ENCODE peak calls at places on chromosomes 2 and 18, in eight cellular contexts. J, S, E, A, G, L, X and B are unnamed samples.
A peak's percentile ranks its signal among the peaks of the same experiment; 100 is the strongest.

GRCh38 chr2:179266271-179266670 is 1.6 kb upstream of the SESTD1 start:
- DNase-seq in J (no peak), S (no peak), E (no peak), A (no peak), G (no peak), L (no peak), X (no peak), B (no peak)

GRCh38 chr2:176931588-176932563 is 280.7 kb upstream of the HNRNPA3 start:
- DNase-seq in J (peak; percentile 97), S (peak; percentile 41), E (peak; percentile 31), A (no peak), G (peak; percentile 27), L (no peak), X (no peak), B (peak; percentile 89)

GRCh38 chr2:239947361-239948045 is 77.6 kb downstream of the NDUFA10 start:
- DNase-seq in J (no peak), S (no peak), E (no peak), A (no peak), G (no peak), L (no peak), X (no peak), B (no peak)

GRCh38 chr18:48249841-48250240 is 159.3 kb downstream of the ZBTB7C start:
- DNase-seq in J (no peak), S (no peak), E (no peak), A (no peak), G (no peak), L (no peak), X (no peak), B (no peak)

GRCh38 chr2:3659447-3660432 is 1.7 kb downstream of the ALLC start:
- DNase-seq in J (no peak), S (no peak), E (peak; percentile 36), A (peak; percentile 47), G (no peak), L (no peak), X (no peak), B (no peak)

GRCh38 chr2:9021563-9022211 is 18.2 kb upstream of the MBOAT2 start:
- DNase-seq in J (no peak), S (no peak), E (no peak), A (no peak), G (no peak), L (no peak), X (no peak), B (no peak)

GRCh38 chr2:84749442-84749841 is 131.4 kb downstream of the TRABD2A start:
- DNase-seq in J (no peak), S (no peak), E (no peak), A (no peak), G (no peak), L (no peak), X (no peak), B (no peak)

GRCh38 chr18:323253-323622 is 55.4 kb upstream of the THOC1 start:
- DNase-seq in J (no peak), S (no peak), E (no peak), A (peak; percentile 87), G (peak; percentile 62), L (no peak), X (no peak), B (no peak)

GRCh38 chr2:168500516-168500915 is 44.4 kb downstream of the CERS6 start:
- DNase-seq in J (no peak), S (no peak), E (no peak), A (no peak), G (no peak), L (no peak), X (no peak), B (no peak)

GRCh38 chr2:134231965-134232340 is 21.9 kb upstream of the MGAT5 start:
- DNase-seq in J (no peak), S (no peak), E (no peak), A (no peak), G (no peak), L (no peak), X (no peak), B (no peak)

GRCh38 chr18:9743200-9744016 is 35.3 kb downstream of the RAB31 start:
- DNase-seq in J (no peak), S (peak; percentile 96), E (peak; percentile 92), A (peak; percentile 54), G (peak; percentile 87), L (peak; percentile 32), X (peak; percentile 49), B (no peak)

GRCh38 chr2:9336534-9337354 is 86.6 kb downstream of the ITGB1BP1 start:
- DNase-seq in J (no peak), S (no peak), E (peak; percentile 90), A (peak; percentile 93), G (peak; percentile 82), L (no peak), X (no peak), B (peak; percentile 80)

GRCh38 chr18:59343916-59344315 is 15.1 kb downstream of the LMAN1 start:
- DNase-seq in J (no peak), S (no peak), E (no peak), A (no peak), G (no peak), L (no peak), X (no peak), B (no peak)

GRCh38 chr2:323035-323434 is 35.1 kb upstream of the ALKAL2 start:
- DNase-seq in J (no peak), S (no peak), E (no peak), A (no peak), G (no peak), L (no peak), X (no peak), B (no peak)
- TF ChIP-seq POLR2AphosphoS5 in J (no peak), S (no peak), E (no peak), A (no peak), G (no peak), L (no peak), X (no peak), B (no peak)

GRCh38 chr2:95348609-95349567 is 51.7 kb downstream of the KCNIP3 start:
- DNase-seq in J (no peak), S (no peak), E (no peak), A (no peak), G (no peak), L (no peak), X (no peak), B (no peak)
- TF ChIP-seq EZH2 in J (no peak), S (no peak), E (no peak), A (no peak), G (no peak), L (no peak), X (no peak), B (no peak)

GRCh38 chr2:23420840-23421476 is 36.0 kb downstream of the KLHL29 start:
- DNase-seq in J (no peak), S (no peak), E (peak; percentile 7), A (no peak), G (no peak), L (no peak), X (no peak), B (no peak)

GRCh38 chr2:23423873-23424680 is 39.1 kb downstream of the KLHL29 start:
- DNase-seq in J (no peak), S (no peak), E (no peak), A (no peak), G (no peak), L (no peak), X (no peak), B (peak; percentile 84)

GRCh38 chr2:23425338-23425871 is 40.4 kb downstream of the KLHL29 start:
- DNase-seq in J (no peak), S (no peak), E (no peak), A (no peak), G (no peak), L (peak; percentile 59), X (no peak), B (no peak)

GRCh38 chr2:23422089-23423061 is 37.4 kb downstream of the KLHL29 start:
- DNase-seq in J (no peak), S (no peak), E (no peak), A (no peak), G (no peak), L (no peak), X (no peak), B (no peak)

DNA sequence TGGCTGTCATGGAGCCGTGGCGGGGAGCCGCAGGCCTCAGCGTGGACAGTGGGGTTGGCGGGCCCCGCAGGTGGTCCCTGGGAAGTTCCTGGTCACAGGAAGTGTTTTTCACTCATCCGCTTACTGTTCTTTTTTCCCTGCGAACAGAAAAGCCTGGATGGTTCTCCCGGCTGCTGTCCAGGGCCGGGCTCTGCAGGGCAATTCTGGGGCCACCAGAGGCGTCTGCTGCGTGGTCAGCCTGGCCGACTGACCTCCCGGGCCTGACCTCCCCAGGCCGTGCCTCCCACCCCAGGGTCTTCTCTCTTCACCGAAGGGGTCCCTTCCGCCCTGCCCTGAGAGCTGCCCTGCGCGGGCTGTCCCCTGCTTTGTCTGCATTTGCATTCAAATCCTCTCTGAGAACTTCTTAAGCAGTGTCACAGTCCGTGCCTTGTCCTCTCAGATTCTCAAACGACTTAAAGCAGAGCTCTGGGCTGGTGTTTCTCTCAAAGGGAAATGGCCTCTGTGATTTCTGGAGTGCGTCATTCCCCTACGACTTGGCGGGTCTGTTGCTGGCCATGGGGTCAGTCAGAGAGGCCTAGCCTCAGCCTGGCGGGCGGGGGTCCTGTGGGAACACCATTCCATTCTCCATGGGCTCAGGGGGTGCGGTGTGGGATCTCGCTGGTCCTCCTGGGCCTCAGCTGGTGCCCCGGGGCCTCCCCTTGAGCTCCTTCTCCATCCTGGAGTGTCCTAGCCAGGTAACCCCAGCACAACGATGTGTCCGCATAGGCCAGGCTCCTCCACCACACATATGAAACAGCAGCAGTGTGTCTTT is 38.3 kb downstream of the KLHL29 start:
- DNase-seq in J (no peak), S (no peak), E (no peak), A (no peak), G (no peak), L (no peak), X (no peak), B (no peak)
- TF ChIP-seq POLR2AphosphoS5 in J (no peak), S (no peak), E (no peak), A (no peak), G (no peak), L (no peak), X (no peak), B (no peak)

GRCh38 chr18:2853926-2854664 is 7.3 kb downstream of the EMILIN2 start:
- DNase-seq in J (no peak), S (no peak), E (peak; percentile 98), A (no peak), G (no peak), L (no peak), X (no peak), B (no peak)

GRCh38 chr18:2855560-2856350 is 8.9 kb downstream of the EMILIN2 start:
- DNase-seq in J (no peak), S (no peak), E (peak; percentile 55), A (peak; percentile 74), G (no peak), L (no peak), X (no peak), B (no peak)

GRCh38 chr18:2854871-2855270 is 8.1 kb downstream of the EMILIN2 start:
- DNase-seq in J (no peak), S (no peak), E (peak; percentile 18), A (no peak), G (no peak), L (no peak), X (no peak), B (no peak)

GRCh38 chr18:2857491-2858063 is 10.8 kb downstream of the EMILIN2 start:
- DNase-seq in J (no peak), S (no peak), E (peak; percentile 31), A (no peak), G (no peak), L (no peak), X (no peak), B (no peak)

DNA sequence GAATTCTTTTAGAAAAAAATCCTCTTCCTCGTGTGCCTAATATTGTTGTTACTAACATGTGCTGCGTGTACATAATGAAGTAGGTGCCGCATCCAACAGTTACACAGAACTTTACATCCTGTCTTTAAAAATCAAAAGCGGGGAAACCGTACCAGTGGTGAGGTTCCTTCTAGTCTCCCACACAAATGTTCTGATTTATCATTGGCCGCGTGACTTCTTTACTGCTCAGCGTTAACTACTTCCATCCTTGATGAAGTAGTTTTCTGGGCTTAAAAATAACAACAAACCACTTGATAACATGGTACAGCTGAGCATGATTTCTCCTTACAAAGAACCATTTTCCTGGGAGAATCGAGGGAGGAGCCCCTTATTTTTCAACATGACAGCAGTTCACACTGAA is 9.7 kb downstream of the EMILIN2 start:
- DNase-seq in J (no peak), S (no peak), E (no peak), A (no peak), G (no peak), L (no peak), X (no peak), B (no peak)
- TF ChIP-seq EZH2 in J (no peak), S (no peak), E (no peak), A (no peak), G (no peak), L (no peak), X (no peak), B (no peak)